ENCODE peak calls at places on chromosomes 7 and 10, in four cellular contexts. J is Panc1, N is pancreas, F is fibroblast of lung. A is an unnamed sample.
A peak's percentile ranks its signal among the peaks of the same experiment; 100 is the strongest.

GRCh38 chr10:4546500-4546899 is 279.5 kb upstream of the AKR1E2 start:
- DNase-seq in J (no peak), N (no peak), F (peak; percentile 94), A (no peak)

GRCh38 chr7:69187824-69188335 is 410.4 kb upstream of the AUTS2 start:
- DNase-seq in J (no peak), N (no peak), F (peak; percentile 34), A (no peak)

GRCh38 chr10:114068054-114068707 is 24.5 kb downstream of the ADRB1 start:
- DNase-seq in J (no peak), N (no peak), F (no peak), A (no peak)

GRCh38 chr7:97218767-97219166 is 101.3 kb downstream of the SDHAF3 start:
- DNase-seq in J (no peak), N (no peak), F (no peak), A (no peak)

GRCh38 chr10:84269773-84270172 is 24.9 kb downstream of the RGR start:
- DNase-seq in J (no peak), N (no peak), F (peak; percentile 84), A (no peak)

GRCh38 chr7:102897856-102898531 is 14.8 kb upstream of the LRRC17 start:
- DNase-seq in J (no peak), N (no peak), F (no peak), A (no peak)

GRCh38 chr10:126390324-126390723 is 2.0 kb upstream of the ADAM12 start:
- DNase-seq in J (no peak), N (no peak), F (no peak), A (no peak)

GRCh38 chr7:6385909-6386560 is 61.7 kb downstream of the DAGLB start:
- DNase-seq in J (no peak), N (no peak), F (no peak), A (no peak)

GRCh38 chr7:158829021-158829341 is 328 bp downstream of the ESYT2 start:
- DNase-seq in J (no peak), N (peak; percentile 83), F (peak; percentile 85), A (peak; percentile 69)

GRCh38 chr10:34690403-34691049 is 124.6 kb downstream of the PARD3 start:
- DNase-seq in J (no peak), N (no peak), F (no peak), A (no peak)

GRCh38 chr7:49530481-49530880 is 243.0 kb upstream of the VWC2 start:
- DNase-seq in J (no peak), N (no peak), F (no peak), A (no peak)

GRCh38 chr7:95804090-95804489 is 31.7 kb downstream of the DYNC1I1 start:
- DNase-seq in J (no peak), N (no peak), F (no peak), A (no peak)

GRCh38 chr10:1048349-1048731 is 579 bp downstream of the IDI1 start:
- DNase-seq in J (no peak), N (no peak), F (peak; percentile 50), A (no peak)

GRCh38 chr7:117014673-117015133 is 61.4 kb downstream of the ST7 start:
- DNase-seq in J (no peak), N (peak; percentile 55), F (peak; percentile 65), A (peak; percentile 68)

GRCh38 chr7:117019287-117019686 is 66.0 kb downstream of the ST7 start:
- DNase-seq in J (no peak), N (no peak), F (no peak), A (no peak)

GRCh38 chr7:117018713-117019112 is 65.4 kb downstream of the ST7 start:
- DNase-seq in J (no peak), N (no peak), F (no peak), A (no peak)

GRCh38 chr7:117015258-117016184 is 62.2 kb downstream of the ST7 start:
- DNase-seq in J (no peak), N (no peak), F (no peak), A (no peak)

DNA sequence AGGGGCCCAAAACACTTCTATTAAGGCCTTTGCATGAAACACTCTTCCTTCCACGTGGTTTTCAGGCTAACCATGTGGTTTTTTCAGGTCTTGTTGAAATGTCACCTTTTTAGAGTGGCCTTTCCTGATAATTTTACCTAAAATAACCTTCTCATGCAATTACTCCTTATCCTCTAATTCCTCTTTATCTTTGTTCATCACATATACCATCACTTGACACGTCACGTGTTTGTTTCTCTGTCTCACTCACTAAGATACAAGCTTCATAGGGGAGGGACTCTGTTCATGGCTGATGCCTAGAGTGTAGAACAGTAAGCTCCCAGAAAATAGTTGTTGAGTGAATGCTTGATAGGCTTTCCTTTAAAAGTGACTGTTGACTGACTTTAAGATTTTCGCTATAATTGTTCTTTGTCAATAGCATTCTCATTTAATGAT is 63.7 kb downstream of the ST7 start:
- DNase-seq in J (no peak), N (no peak), F (no peak), A (no peak)
- H3K4me1 ChIP-seq in J (peaks cover 30% of the 10 kb centered on the region), N (peaks cover 26% of the 10 kb centered on the region), F (peaks cover 8% of the 10 kb centered on the region), A (no peaks in the 10 kb centered on the region)

DNA sequence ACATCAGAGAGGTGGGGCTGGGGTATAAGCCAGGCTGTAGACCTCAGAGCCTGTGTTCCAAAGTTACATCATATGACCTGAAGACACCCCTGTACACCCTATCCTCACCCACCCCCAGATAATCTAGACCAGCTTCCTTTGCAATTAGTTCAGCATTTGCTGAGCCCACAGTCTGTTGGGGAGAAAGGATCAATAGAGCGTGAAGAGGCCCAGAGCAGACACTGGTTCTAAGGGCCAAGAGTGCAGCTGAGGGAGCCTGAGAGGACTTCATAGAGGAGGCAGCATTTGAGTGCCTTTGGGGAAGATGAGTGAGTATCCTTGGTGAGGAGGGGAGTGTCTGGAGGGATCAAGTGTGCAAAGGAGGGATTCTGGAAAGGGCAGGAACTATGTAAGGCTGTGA is 58.6 kb downstream of the PRF1 start:
- DNase-seq in J (no peak), N (no peak), F (no peak), A (no peak)
- H3K4me1 ChIP-seq in J (no peaks in the 10 kb centered on the region), N (no peaks in the 10 kb centered on the region), F (no peaks in the 10 kb centered on the region), A (no peaks in the 10 kb centered on the region)

GRCh38 chr7:34060548-34060947 is 155.2 kb downstream of the BMPER start:
- DNase-seq in J (no peak), N (no peak), F (peak; percentile 66), A (no peak)
- H3K4me1 ChIP-seq in J (no peaks in the 10 kb centered on the region), N (no peaks in the 10 kb centered on the region), F (peaks cover 11% of the 10 kb centered on the region), A (peaks cover 14% of the 10 kb centered on the region)

GRCh38 chr7:30170460-30171197 is 35.8 kb downstream of the MTURN start:
- DNase-seq in J (no peak), N (no peak), F (no peak), A (no peak)
- H3K4me1 ChIP-seq in J (no peaks in the 10 kb centered on the region), N (peaks cover 36% of the 10 kb centered on the region), F (peaks cover 22% of the 10 kb centered on the region), A (peaks cover 85% of the 10 kb centered on the region)

GRCh38 chr10:113056030-113056429 is 106.0 kb downstream of the TCF7L2 start:
- DNase-seq in J (no peak), N (no peak), F (peak; percentile 86), A (no peak)

GRCh38 chr10:113058175-113058961 is 108.3 kb downstream of the TCF7L2 start:
- DNase-seq in J (no peak), N (no peak), F (peak; percentile 73), A (no peak)

GRCh38 chr10:113059001-113059780 is 109.1 kb downstream of the TCF7L2 start:
- DNase-seq in J (no peak), N (no peak), F (peak; percentile 73), A (no peak)

GRCh38 chr10:113055458-113055857 is 105.4 kb downstream of the TCF7L2 start:
- DNase-seq in J (no peak), N (no peak), F (no peak), A (no peak)

GRCh38 chr10:113056468-113057021 is 106.5 kb downstream of the TCF7L2 start:
- DNase-seq in J (no peak), N (no peak), F (peak; percentile 90), A (no peak)
- H3K4me1 ChIP-seq in J (peaks cover 90% of the 10 kb centered on the region), N (peaks cover 35% of the 10 kb centered on the region), F (peaks cover 34% of the 10 kb centered on the region), A (peaks cover 29% of the 10 kb centered on the region)

GRCh38 chr7:140679186-140679585 is 6.4 kb downstream of the ADCK2 start:
- DNase-seq in J (no peak), N (no peak), F (no peak), A (no peak)
- H3K4me1 ChIP-seq in J (no peaks in the 10 kb centered on the region), N (peaks cover 4% of the 10 kb centered on the region), F (peaks cover 4% of the 10 kb centered on the region), A (peaks cover 4% of the 10 kb centered on the region)

DNA sequence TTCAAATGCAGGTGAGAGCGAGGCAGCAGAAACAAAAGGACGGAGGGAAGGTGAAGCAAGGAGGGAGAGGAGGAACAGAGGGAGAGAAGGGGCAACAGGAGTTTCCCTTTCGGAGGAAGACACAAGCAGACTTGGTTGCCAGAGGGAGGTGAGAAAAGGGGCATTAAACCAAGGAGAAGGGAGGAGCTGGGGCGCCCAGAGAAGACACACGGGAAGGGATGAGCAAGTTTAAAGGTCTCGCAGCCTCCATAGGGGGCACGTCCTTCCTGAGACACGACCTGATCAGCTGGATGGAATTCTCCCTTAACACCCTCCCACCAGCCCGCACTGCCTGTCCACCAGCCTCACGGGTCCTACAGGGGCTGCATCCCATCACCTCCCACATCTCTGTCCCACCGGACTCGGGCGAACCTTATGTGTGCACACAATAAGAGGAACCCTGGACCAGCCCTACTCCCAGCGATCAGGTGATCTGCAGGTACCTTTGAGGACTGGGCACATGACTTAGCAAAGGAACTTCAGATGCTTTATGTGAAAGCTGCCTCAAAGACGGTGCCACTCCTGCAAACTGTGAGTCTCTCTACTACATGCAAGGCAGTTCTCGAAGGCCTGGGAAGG is 251.2 kb downstream of the TNS3 start:
- DNase-seq in J (no peak), N (no peak), F (no peak), A (no peak)
- H3K4me1 ChIP-seq in J (peaks cover 53% of the 10 kb centered on the region), N (peaks cover 6% of the 10 kb centered on the region), F (peaks cover 48% of the 10 kb centered on the region), A (peaks cover 40% of the 10 kb centered on the region)

GRCh38 chr10:74855027-74855426 is 28.6 kb downstream of the KAT6B start:
- DNase-seq in J (no peak), N (no peak), F (no peak), A (peak; percentile 60)

GRCh38 chr10:74856940-74857339 is 30.5 kb downstream of the KAT6B start:
- DNase-seq in J (no peak), N (no peak), F (no peak), A (no peak)

GRCh38 chr10:74854610-74855009 is 28.2 kb downstream of the KAT6B start:
- DNase-seq in J (no peak), N (no peak), F (no peak), A (no peak)

GRCh38 chr10:74857586-74857985 is 31.2 kb downstream of the KAT6B start:
- DNase-seq in J (no peak), N (no peak), F (no peak), A (no peak)

DNA sequence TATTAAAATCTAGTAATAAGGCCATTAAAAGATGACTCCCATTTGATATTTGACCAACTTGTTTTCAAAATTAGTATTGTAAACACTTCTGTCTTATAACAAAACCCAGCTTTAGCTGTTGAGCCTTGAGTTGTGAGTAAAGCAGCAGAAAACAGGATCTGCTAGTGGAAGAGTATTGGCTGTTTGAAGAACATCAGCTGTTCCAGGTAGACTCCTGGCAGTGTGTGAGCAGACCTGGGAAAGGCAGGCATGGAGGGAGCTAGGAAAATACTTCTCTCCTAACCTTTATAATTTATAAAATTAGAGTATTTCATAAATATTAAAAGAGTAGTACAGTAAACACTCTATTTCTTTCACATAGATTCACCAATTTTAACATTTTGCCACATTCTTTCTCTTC is 29.0 kb downstream of the KAT6B start:
- DNase-seq in J (no peak), N (no peak), F (no peak), A (no peak)
- H3K4me1 ChIP-seq in J (peaks cover 6% of the 10 kb centered on the region), N (peaks cover 38% of the 10 kb centered on the region), F (peaks cover 4% of the 10 kb centered on the region), A (peaks cover 53% of the 10 kb centered on the region)

A was measured in heart left ventricle.